ENCODE peak calls at places on chromosomes 11 and 22, in nine cellular contexts. One of them, this sample, is unnamed.

GRCh38 chr22:36362819-36363377 is 24.9 kb downstream of the MYH9 start:
- DNase-seq in Caco-2: no peak
- DNase-seq in Karpas-422: no peak
- DNase-seq in CD4-positive, CD25-positive, alpha-beta regulatory T cell: no peak
- DNase-seq in psoas muscle: no peak
- DNase-seq in MM.1S: no peak
- DNase-seq in effector memory CD4-positive, alpha-beta T cell: no peak
- DNase-seq in cardiac muscle cell: no peak
- DNase-seq in aorta: no peak
- DNase-seq in this sample: peak; percentile 62

GRCh38 chr22:34604312-34604711 is 461.6 kb upstream of the ISX start:
- DNase-seq in Caco-2: no peak
- DNase-seq in Karpas-422: no peak
- DNase-seq in CD4-positive, CD25-positive, alpha-beta regulatory T cell: no peak
- DNase-seq in psoas muscle: no peak
- DNase-seq in MM.1S: no peak
- DNase-seq in effector memory CD4-positive, alpha-beta T cell: no peak
- DNase-seq in cardiac muscle cell: no peak
- DNase-seq in aorta: no peak
- DNase-seq in this sample: no peak

GRCh38 chr22:28976588-28976987 is 85.0 kb downstream of the C22orf31 start:
- DNase-seq in Caco-2: no peak
- DNase-seq in Karpas-422: no peak
- DNase-seq in CD4-positive, CD25-positive, alpha-beta regulatory T cell: no peak
- DNase-seq in psoas muscle: no peak
- DNase-seq in MM.1S: no peak
- DNase-seq in effector memory CD4-positive, alpha-beta T cell: no peak
- DNase-seq in cardiac muscle cell: peak; percentile 57
- DNase-seq in aorta: no peak
- DNase-seq in this sample: peak; percentile 70

GRCh38 chr11:61919113-61919840 is 1.9 kb upstream of the RAB3IL1 start:
- DNase-seq in Caco-2: no peak
- DNase-seq in Karpas-422: no peak
- DNase-seq in CD4-positive, CD25-positive, alpha-beta regulatory T cell: no peak
- DNase-seq in psoas muscle: no peak
- DNase-seq in MM.1S: no peak
- DNase-seq in effector memory CD4-positive, alpha-beta T cell: no peak
- DNase-seq in cardiac muscle cell: no peak
- DNase-seq in aorta: peak; percentile 53
- DNase-seq in this sample: no peak

GRCh38 chr11:103633037-103633788 is 403.2 kb upstream of the DDI1 start:
- DNase-seq in Caco-2: no peak
- DNase-seq in Karpas-422: no peak
- DNase-seq in CD4-positive, CD25-positive, alpha-beta regulatory T cell: no peak
- DNase-seq in psoas muscle: no peak
- DNase-seq in MM.1S: no peak
- DNase-seq in effector memory CD4-positive, alpha-beta T cell: no peak
- DNase-seq in cardiac muscle cell: peak; percentile 86
- DNase-seq in aorta: no peak
- DNase-seq in this sample: peak; percentile 40

GRCh38 chr11:34480339-34480738 is 33.3 kb downstream of the ELF5 start:
- DNase-seq in Caco-2: no peak
- DNase-seq in Karpas-422: no peak
- DNase-seq in CD4-positive, CD25-positive, alpha-beta regulatory T cell: no peak
- DNase-seq in psoas muscle: no peak
- DNase-seq in MM.1S: no peak
- DNase-seq in effector memory CD4-positive, alpha-beta T cell: no peak
- DNase-seq in cardiac muscle cell: peak; percentile 12
- DNase-seq in aorta: no peak
- DNase-seq in this sample: peak; percentile 32

GRCh38 chr11:68396526-68396925 is 64.0 kb upstream of the PPP6R3 start:
- DNase-seq in Caco-2: no peak
- DNase-seq in Karpas-422: no peak
- DNase-seq in CD4-positive, CD25-positive, alpha-beta regulatory T cell: no peak
- DNase-seq in psoas muscle: peak; percentile 77
- DNase-seq in MM.1S: no peak
- DNase-seq in effector memory CD4-positive, alpha-beta T cell: no peak
- DNase-seq in cardiac muscle cell: no peak
- DNase-seq in aorta: no peak
- DNase-seq in this sample: no peak

GRCh38 chr11:19311306-19312030 is 70.7 kb upstream of the E2F8 start:
- DNase-seq in Caco-2: peak; percentile 83
- DNase-seq in Karpas-422: peak; percentile 78
- DNase-seq in CD4-positive, CD25-positive, alpha-beta regulatory T cell: peak; percentile 24
- DNase-seq in psoas muscle: peak; percentile 63
- DNase-seq in MM.1S: peak; percentile 56
- DNase-seq in effector memory CD4-positive, alpha-beta T cell: no peak
- DNase-seq in cardiac muscle cell: peak; percentile 71
- DNase-seq in aorta: peak; percentile 84
- DNase-seq in this sample: peak; percentile 74

GRCh38 chr11:1049911-1050580 is 13.5 kb upstream of the MUC6 start:
- DNase-seq in Caco-2: no peak
- DNase-seq in Karpas-422: no peak
- DNase-seq in CD4-positive, CD25-positive, alpha-beta regulatory T cell: no peak
- DNase-seq in psoas muscle: peak; percentile 45
- DNase-seq in MM.1S: no peak
- DNase-seq in effector memory CD4-positive, alpha-beta T cell: no peak
- DNase-seq in cardiac muscle cell: no peak
- DNase-seq in aorta: no peak
- DNase-seq in this sample: no peak

GRCh38 chr11:78291754-78292108 is 103.0 kb downstream of the USP35 start:
- DNase-seq in Caco-2: no peak
- DNase-seq in Karpas-422: no peak
- DNase-seq in CD4-positive, CD25-positive, alpha-beta regulatory T cell: peak; percentile 82
- DNase-seq in psoas muscle: no peak
- DNase-seq in MM.1S: no peak
- DNase-seq in effector memory CD4-positive, alpha-beta T cell: no peak
- DNase-seq in cardiac muscle cell: no peak
- DNase-seq in aorta: no peak
- DNase-seq in this sample: no peak

GRCh38 chr11:27660171-27660570 is 40.1 kb downstream of the BDNF start:
- DNase-seq in Caco-2: no peak
- DNase-seq in Karpas-422: no peak
- DNase-seq in CD4-positive, CD25-positive, alpha-beta regulatory T cell: no peak
- DNase-seq in psoas muscle: no peak
- DNase-seq in MM.1S: no peak
- DNase-seq in effector memory CD4-positive, alpha-beta T cell: no peak
- DNase-seq in cardiac muscle cell: no peak
- DNase-seq in aorta: no peak
- DNase-seq in this sample: peak; percentile 79

GRCh38 chr11:75465701-75466531 is 32.9 kb upstream of the KLHL35 start:
- DNase-seq in Caco-2: no peak
- DNase-seq in Karpas-422: no peak
- DNase-seq in CD4-positive, CD25-positive, alpha-beta regulatory T cell: no peak
- DNase-seq in psoas muscle: peak; percentile 36
- DNase-seq in MM.1S: no peak
- DNase-seq in effector memory CD4-positive, alpha-beta T cell: no peak
- DNase-seq in cardiac muscle cell: peak; percentile 61
- DNase-seq in aorta: peak; percentile 71
- DNase-seq in this sample: peak; percentile 48

GRCh38 chr11:27012254-27012921 is 18.5 kb downstream of the FIBIN start:
- DNase-seq in Caco-2: no peak
- DNase-seq in Karpas-422: no peak
- DNase-seq in CD4-positive, CD25-positive, alpha-beta regulatory T cell: no peak
- DNase-seq in psoas muscle: no peak
- DNase-seq in MM.1S: no peak
- DNase-seq in effector memory CD4-positive, alpha-beta T cell: no peak
- DNase-seq in cardiac muscle cell: peak; percentile 76
- DNase-seq in aorta: no peak
- DNase-seq in this sample: peak; percentile 62

GRCh38 chr11:43582024-43582836 is 98.3 kb upstream of the HSD17B12 start:
- DNase-seq in Caco-2: no peak
- DNase-seq in Karpas-422: no peak
- DNase-seq in CD4-positive, CD25-positive, alpha-beta regulatory T cell: no peak
- DNase-seq in psoas muscle: no peak
- DNase-seq in MM.1S: no peak
- DNase-seq in effector memory CD4-positive, alpha-beta T cell: no peak
- DNase-seq in cardiac muscle cell: no peak
- DNase-seq in aorta: no peak
- DNase-seq in this sample: no peak

GRCh38 chr22:35319244-35319985 is 19.7 kb downstream of the TOM1 start:
- DNase-seq in Caco-2: no peak
- DNase-seq in Karpas-422: no peak
- DNase-seq in CD4-positive, CD25-positive, alpha-beta regulatory T cell: no peak
- DNase-seq in psoas muscle: peak; percentile 43
- DNase-seq in MM.1S: no peak
- DNase-seq in effector memory CD4-positive, alpha-beta T cell: no peak
- DNase-seq in cardiac muscle cell: no peak
- DNase-seq in aorta: peak; percentile 76
- DNase-seq in this sample: no peak

DNA sequence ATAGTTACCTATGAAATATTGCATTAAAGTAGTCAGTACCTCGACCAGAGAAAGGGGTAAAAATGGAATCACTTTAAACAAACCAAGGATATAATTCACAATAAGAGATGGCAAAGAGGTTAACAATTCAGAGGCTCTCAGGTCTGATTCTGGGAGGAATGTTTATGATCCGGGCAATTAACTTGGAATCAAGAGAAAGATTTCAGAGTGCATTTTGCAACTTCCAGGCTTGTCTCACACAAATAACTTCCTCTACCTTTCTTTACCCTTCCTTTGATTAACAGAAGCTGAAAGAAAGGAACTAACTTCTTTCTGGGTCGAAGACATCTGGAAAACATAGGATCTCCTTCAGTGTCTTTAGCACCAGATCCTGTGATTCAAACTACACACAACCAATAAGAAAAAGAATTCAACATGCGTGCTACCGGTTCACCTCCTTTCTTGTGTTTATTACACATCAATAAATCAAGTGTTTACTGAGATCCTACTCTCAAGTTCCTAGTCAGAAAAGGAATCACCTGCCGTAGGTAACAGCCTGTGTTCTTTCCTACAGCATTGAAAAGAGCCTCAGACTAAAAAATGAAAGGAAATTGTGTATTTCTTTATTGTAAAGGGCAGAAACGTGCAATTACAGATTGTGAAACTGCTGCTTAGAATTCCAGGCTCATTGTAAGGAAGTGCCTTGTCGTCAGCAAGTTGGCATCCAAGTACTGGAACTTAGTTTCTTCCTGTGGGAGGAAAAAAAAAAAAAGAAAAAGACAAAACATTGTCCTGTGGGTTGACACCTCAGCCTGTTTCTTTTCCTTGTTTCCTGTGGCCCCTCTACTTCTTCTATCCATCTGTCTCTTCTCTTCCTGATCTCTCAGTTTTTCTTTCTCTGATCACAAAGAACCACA is 29.5 kb downstream of the CARD18 start:
- DNase-seq in Caco-2: no peak
- DNase-seq in Karpas-422: no peak
- DNase-seq in CD4-positive, CD25-positive, alpha-beta regulatory T cell: no peak
- DNase-seq in psoas muscle: no peak
- DNase-seq in MM.1S: no peak
- DNase-seq in effector memory CD4-positive, alpha-beta T cell: no peak
- DNase-seq in cardiac muscle cell: peak; percentile 76
- DNase-seq in aorta: no peak
- DNase-seq in this sample: peak; percentile 57
- H3K4me3 ChIP-seq in Caco-2: no peak overlapping the region
- H3K4me3 ChIP-seq in Karpas-422: no peak overlapping the region
- H3K4me3 ChIP-seq in CD4-positive, CD25-positive, alpha-beta regulatory T cell: no peak overlapping the region
- H3K4me3 ChIP-seq in psoas muscle: no peak overlapping the region
- H3K4me3 ChIP-seq in MM.1S: no peak overlapping the region
- H3K4me3 ChIP-seq in effector memory CD4-positive, alpha-beta T cell: no peak overlapping the region
- H3K4me3 ChIP-seq in cardiac muscle cell: no peak overlapping the region
- H3K4me3 ChIP-seq in aorta: no peak overlapping the region
- H3K4me3 ChIP-seq in this sample: peak overlapping the region; percentile 56

GRCh38 chr22:46668116-46668515 is 47.9 kb downstream of the GRAMD4 start:
- DNase-seq in Caco-2: no peak
- DNase-seq in Karpas-422: no peak
- DNase-seq in CD4-positive, CD25-positive, alpha-beta regulatory T cell: no peak
- DNase-seq in psoas muscle: no peak
- DNase-seq in MM.1S: no peak
- DNase-seq in effector memory CD4-positive, alpha-beta T cell: no peak
- DNase-seq in cardiac muscle cell: no peak
- DNase-seq in aorta: no peak
- DNase-seq in this sample: no peak
- H3K36me3 ChIP-seq in Caco-2: no peaks in the 10 kb centered on the region
- H3K36me3 ChIP-seq in Karpas-422: peaks cover 3% of the 10 kb centered on the region
- H3K36me3 ChIP-seq in CD4-positive, CD25-positive, alpha-beta regulatory T cell: peaks cover 6% of the 10 kb centered on the region
- H3K36me3 ChIP-seq in psoas muscle: peaks cover 69% of the 10 kb centered on the region
- H3K36me3 ChIP-seq in MM.1S: no peaks in the 10 kb centered on the region
- H3K36me3 ChIP-seq in effector memory CD4-positive, alpha-beta T cell: peaks cover 8% of the 10 kb centered on the region
- H3K36me3 ChIP-seq in cardiac muscle cell: peaks cover 19% of the 10 kb centered on the region
- H3K36me3 ChIP-seq in aorta: no peaks in the 10 kb centered on the region
- H3K36me3 ChIP-seq in this sample: peaks cover 36% of the 10 kb centered on the region

DNA sequence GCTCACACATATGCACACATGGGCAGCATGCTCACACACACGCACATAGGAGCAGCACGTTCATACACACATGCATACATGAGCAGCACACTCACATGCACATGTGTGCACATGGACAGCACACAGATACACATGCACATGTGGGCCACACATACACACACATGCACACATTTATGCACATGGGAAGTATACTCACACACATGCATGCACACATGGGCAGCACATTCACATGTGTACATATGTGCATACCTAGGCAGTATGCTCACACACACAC is 42.5 kb downstream of the RTN4R start:
- DNase-seq in Caco-2: no peak
- DNase-seq in Karpas-422: no peak
- DNase-seq in CD4-positive, CD25-positive, alpha-beta regulatory T cell: no peak
- DNase-seq in psoas muscle: no peak
- DNase-seq in MM.1S: no peak
- DNase-seq in effector memory CD4-positive, alpha-beta T cell: no peak
- DNase-seq in cardiac muscle cell: no peak
- DNase-seq in aorta: no peak
- DNase-seq in this sample: no peak
- H3K27me3 ChIP-seq in Caco-2: no peaks in the 10 kb centered on the region
- H3K27me3 ChIP-seq in Karpas-422: no peaks in the 10 kb centered on the region
- H3K27me3 ChIP-seq in CD4-positive, CD25-positive, alpha-beta regulatory T cell: no peaks in the 10 kb centered on the region
- H3K27me3 ChIP-seq in psoas muscle: no peaks in the 10 kb centered on the region
- H3K27me3 ChIP-seq in MM.1S: peaks cover 92% of the 10 kb centered on the region
- H3K27me3 ChIP-seq in effector memory CD4-positive, alpha-beta T cell: no peaks in the 10 kb centered on the region
- H3K27me3 ChIP-seq in cardiac muscle cell: no peaks in the 10 kb centered on the region
- H3K27me3 ChIP-seq in aorta: no peaks in the 10 kb centered on the region
- H3K27me3 ChIP-seq in this sample: peaks cover 26% of the 10 kb centered on the region

DNA sequence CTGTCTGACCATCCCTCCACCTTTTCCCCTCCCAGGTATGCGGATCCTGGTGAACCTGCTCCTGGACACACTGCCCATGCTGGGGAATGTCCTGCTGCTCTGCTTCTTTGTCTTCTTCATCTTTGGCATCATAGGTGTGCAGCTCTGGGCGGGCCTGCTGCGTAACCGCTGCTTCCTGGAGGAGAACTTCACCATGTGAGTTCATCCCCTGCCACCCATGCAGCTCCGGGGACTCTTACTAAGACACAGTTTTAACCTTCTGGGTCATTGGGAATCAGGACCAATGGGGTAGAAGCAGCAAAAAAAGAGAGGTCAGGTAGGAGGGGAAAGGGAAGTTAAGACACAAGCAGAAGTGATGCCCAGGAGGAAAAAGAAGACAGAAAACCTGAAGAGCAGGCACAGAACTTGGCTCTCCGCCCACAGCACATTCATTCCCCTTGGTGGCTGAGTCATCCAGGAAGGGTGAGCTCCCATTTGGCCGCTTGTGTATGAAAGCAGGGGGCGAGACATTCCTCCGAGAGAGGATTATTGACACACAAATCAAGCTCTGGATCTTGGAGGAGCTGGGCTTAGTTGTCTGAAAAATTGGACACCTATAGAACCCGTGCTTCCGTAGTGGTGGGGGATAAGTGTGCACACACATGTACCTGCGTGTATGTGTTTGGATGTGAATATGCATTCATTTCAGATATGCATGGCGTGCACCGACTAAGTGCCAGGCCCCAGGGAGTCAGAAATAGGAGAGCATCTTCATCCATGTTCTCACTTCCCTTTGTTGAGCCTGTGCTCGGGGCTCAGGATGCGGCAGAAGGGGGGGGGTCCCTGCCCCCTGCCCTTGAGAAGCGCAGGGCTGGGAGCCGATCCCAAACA is 64.2 kb downstream of the CACNA1I start:
- DNase-seq in Caco-2: no peak
- DNase-seq in Karpas-422: no peak
- DNase-seq in CD4-positive, CD25-positive, alpha-beta regulatory T cell: no peak
- DNase-seq in psoas muscle: no peak
- DNase-seq in MM.1S: no peak
- DNase-seq in effector memory CD4-positive, alpha-beta T cell: no peak
- DNase-seq in cardiac muscle cell: peak; percentile 86
- DNase-seq in aorta: no peak
- DNase-seq in this sample: peak; percentile 77
- H3K4me3 ChIP-seq in Caco-2: no peak overlapping the region
- H3K4me3 ChIP-seq in Karpas-422: no peak overlapping the region
- H3K4me3 ChIP-seq in CD4-positive, CD25-positive, alpha-beta regulatory T cell: no peak overlapping the region
- H3K4me3 ChIP-seq in psoas muscle: no peak overlapping the region
- H3K4me3 ChIP-seq in MM.1S: no peak overlapping the region
- H3K4me3 ChIP-seq in effector memory CD4-positive, alpha-beta T cell: no peak overlapping the region
- H3K4me3 ChIP-seq in cardiac muscle cell: no peak overlapping the region
- H3K4me3 ChIP-seq in aorta: no peak overlapping the region
- H3K4me3 ChIP-seq in this sample: no peak overlapping the region